ENCODE peak calls at places on chromosomes 2 and 18, in six cellular contexts. B is CD4-positive, alpha-beta T cell; V is fibroblast of the aortic adventitia; J is nucleus accumbens; K is stimulated activated CD4-positive, alpha-beta T cell treated with anti-CD3 and anti-CD28 coated beads, Interleukin-2, amount 100 ng/mL, for 48 hours; A is neuronal stem cell. C is an unnamed sample.

GRCh38 chr18:8324343-8325065 is 284.7 kb upstream of the RAB12 start:
- DNase-seq in J (no peak), K (no peak), B (no peak), V (no peak), A (no peak), C (no peak)

GRCh38 chr2:30147196-30147714 is 448 bp downstream of the YPEL5 start:
- DNase-seq in V (peak; percentile 19), B (peak; percentile 11), K (peak; percentile 12), J (no peak), A (no peak), C (no peak)

GRCh38 chr2:72973566-72974435 is 56.5 kb downstream of the EMX1 start:
- DNase-seq in J (peak; percentile 8), V (peak; percentile 55), K (peak; percentile 11), A (peak; percentile 60), B (peak; percentile 17), C (no peak)

GRCh38 chr2:28683100-28683706 is 68.4 kb upstream of the PPP1CB start:
- DNase-seq in B (no peak), K (no peak), A (no peak), V (peak; percentile 69), J (peak; percentile 20), C (peak; percentile 73)

GRCh38 chr2:180728928-180729559 is 251.4 kb upstream of the UBE2E3 start:
- DNase-seq in K (no peak), A (no peak), V (peak; percentile 92), B (no peak), J (no peak), C (no peak)

GRCh38 chr2:118846667-118847446 is 591 bp downstream of the EN1 start:
- DNase-seq in K (no peak), J (no peak), B (no peak), A (peak; percentile 36), V (peak; percentile 54), C (no peak)

GRCh38 chr2:98931596-98931995 is 4.4 kb downstream of the CRACDL start:
- DNase-seq in B (no peak), V (no peak), K (no peak), J (no peak), A (no peak), C (no peak)

GRCh38 chr2:37869756-37870155 is 55.3 kb upstream of the RMDN2 start:
- DNase-seq in B (no peak), J (no peak), A (no peak), K (no peak), V (peak; percentile 79), C (no peak)

GRCh38 chr2:213627054-213627710 is 342.9 kb downstream of the SPAG16 start:
- DNase-seq in J (no peak), B (no peak), A (no peak), K (no peak), V (no peak), C (no peak)

GRCh38 chr2:17538022-17538843 is 2.3 kb upstream of the VSNL1 start:
- DNase-seq in B (no peak), J (peak; percentile 50), K (no peak), V (peak; percentile 47), A (no peak), C (no peak)

GRCh38 chr2:227313310-227313709 is 11.7 kb upstream of the MFF start:
- DNase-seq in A (no peak), V (no peak), K (no peak), J (no peak), B (no peak), C (no peak)

GRCh38 chr2:20091305-20091991 is 40.0 kb upstream of the LAPTM4A start:
- DNase-seq in B (no peak), J (no peak), K (no peak), V (peak; percentile 98), A (no peak), C (no peak)